ENCODE peak calls at places on chromosomes 6 and 20, in six cellular contexts. Z is stimulated activated CD4-positive, alpha-beta T cell treated with anti-CD3 and anti-CD28 coated beads, Interleukin-1b, Interleukin-23, amount 100 ng/mL, for 4 hours; F is transverse colon; S is tibial artery; A is small intestine; I is psoas muscle. C is an unnamed sample.
A peak's percentile ranks its signal among the peaks of the same experiment; 100 is the strongest.

GRCh38 chr20:45833030-45833882 is at the start of gene SNX21:
- DNase-seq in A (peak; percentile 67), S (peak; percentile 90), Z (no peak), F (peak; percentile 83), I (peak; percentile 94), C (no peak)

GRCh38 chr6:11921017-11921438 is 91.1 kb upstream of the HIVEP1 start:
- DNase-seq in Z (no peak), S (peak; percentile 72), I (peak; percentile 69), F (peak; percentile 53), A (peak; percentile 56), C (no peak)

GRCh38 chr6:140566706-140567330 is 1192.4 kb upstream of the CITED2 start:
- DNase-seq in A (peak; percentile 10), F (no peak), Z (no peak), I (no peak), S (no peak), C (no peak)

GRCh38 chr6:83613378-83613777 is 95.5 kb downstream of the SNAP91 start:
- DNase-seq in S (no peak), Z (no peak), A (no peak), I (no peak), F (no peak), C (no peak)

GRCh38 chr6:72675396-72675795 is 53.5 kb downstream of the KCNQ5 start:
- DNase-seq in S (no peak), Z (no peak), I (no peak), F (no peak), A (no peak), C (no peak)

GRCh38 chr6:106334646-106335448 is 9.3 kb upstream of the ATG5 start:
- DNase-seq in F (peak; percentile 48), Z (peak; percentile 25), A (peak; percentile 61), S (no peak), I (no peak), C (peak; percentile 33)

GRCh38 chr6:159104163-159104885 is 59.5 kb upstream of the TAGAP start:
- DNase-seq in Z (peak; percentile 73), A (peak; percentile 61), F (peak; percentile 76), I (peak; percentile 70), S (no peak), C (peak; percentile 75)

GRCh38 chr6:45478235-45478634 is 100.5 kb upstream of the SUPT3H start:
- DNase-seq in F (no peak), S (no peak), A (no peak), Z (no peak), I (no peak), C (no peak)

GRCh38 chr6:71619836-71620235 is 266.5 kb upstream of the RIMS1 start:
- DNase-seq in Z (no peak), A (no peak), S (no peak), F (no peak), I (no peak), C (no peak)

GRCh38 chr20:25308671-25309394 is 60.9 kb downstream of the PYGB start:
- DNase-seq in I (no peak), Z (no peak), A (peak; percentile 22), S (no peak), F (no peak), C (no peak)

GRCh38 chr6:111996159-111996558 is 57.7 kb upstream of the CCN6 start:
- DNase-seq in F (no peak), A (no peak), Z (no peak), S (no peak), I (no peak), C (no peak)

GRCh38 chr20:2865630-2866029 is 7.7 kb upstream of the PTPRA start:
- DNase-seq in Z (no peak), A (no peak), S (no peak), I (no peak), F (no peak), C (no peak)

GRCh38 chr6:119138906-119139541 is 60.6 kb upstream of the FAM184A start:
- DNase-seq in A (no peak), S (no peak), F (no peak), Z (no peak), I (no peak), C (no peak)

GRCh38 chr6:87181903-87182302 is 26.5 kb downstream of the ZNF292 start:
- DNase-seq in F (no peak), I (no peak), Z (no peak), S (no peak), A (no peak), C (no peak)

GRCh38 chr20:59753836-59754235 is 149.5 kb downstream of the PHACTR3 start:
- DNase-seq in S (no peak), Z (no peak), A (no peak), I (no peak), F (no peak), C (no peak)

GRCh38 chr20:39849664-39850063 is 839.4 kb downstream of the MAFB start:
- DNase-seq in F (peak; percentile 30), A (peak; percentile 12), I (peak; percentile 89), S (peak; percentile 85), Z (no peak), C (no peak)

GRCh38 chr6:111563581-111563980 is 42.1 kb downstream of the TRAF3IP2 start:
- DNase-seq in Z (no peak), S (no peak), I (no peak), A (no peak), F (no peak), C (no peak)

GRCh38 chr20:1163653-1164052 is 21.1 kb downstream of the TMEM74B start:
- DNase-seq in A (no peak), I (no peak), F (no peak), Z (no peak), S (no peak), C (no peak)

GRCh38 chr6:119310486-119311036 is 39.0 kb downstream of the MAN1A1 start:
- DNase-seq in A (no peak), F (no peak), S (no peak), Z (no peak), I (no peak), C (no peak)

GRCh38 chr6:2426561-2427340 is 181.3 kb upstream of the GMDS start:
- DNase-seq in Z (no peak), I (no peak), A (no peak), S (no peak), F (no peak), C (no peak)

GRCh38 chr6:166474721-166475565 is 92.2 kb upstream of the MPC1 start:
- DNase-seq in F (no peak), A (no peak), S (no peak), Z (no peak), I (no peak), C (no peak)

GRCh38 chr6:132817554-132818403 is 3.4 kb downstream of the RPS12 start:
- DNase-seq in F (no peak), I (no peak), S (no peak), A (no peak), Z (no peak), C (no peak)

GRCh38 chr6:142489722-142490610 is 188.2 kb downstream of the ADGRG6 start:
- DNase-seq in F (no peak), S (no peak), A (no peak), Z (no peak), I (no peak), C (no peak)

GRCh38 chr6:25103603-25104002 is 167.8 kb upstream of the RIPOR2 start:
- DNase-seq in F (no peak), S (no peak), A (no peak), I (no peak), Z (no peak), C (no peak)

GRCh38 chr6:35139470-35139869 is 1.7 kb downstream of the TCP11 start:
- DNase-seq in F (no peak), Z (no peak), I (no peak), A (peak; percentile 59), S (no peak), C (no peak)

GRCh38 chr6:38604700-38605099 is 35.0 kb downstream of the BTBD9 start:
- DNase-seq in S (no peak), A (no peak), F (no peak), I (no peak), Z (no peak), C (no peak)

GRCh38 chr6:42451595-42452170 is at the start of gene TRERF1:
- DNase-seq in S (peak; percentile 53), F (peak; percentile 64), A (peak; percentile 66), Z (peak; percentile 27), I (peak; percentile 68), C (peak; percentile 27)

GRCh38 chr6:161458199-161458598 is 184.3 kb upstream of the AGPAT4 start:
- DNase-seq in F (no peak), I (no peak), S (no peak), A (no peak), Z (no peak), C (no peak)

GRCh38 chr6:710601-711571 is 17.9 kb upstream of the EXOC2 start:
- DNase-seq in F (peak; percentile 60), S (peak; percentile 48), Z (peak; percentile 37), A (peak; percentile 65), I (peak; percentile 71), C (peak; percentile 30)

GRCh38 chr6:74366634-74367033 is 670.6 kb downstream of the CD109 start:
- DNase-seq in A (no peak), S (no peak), F (no peak), I (no peak), Z (no peak), C (no peak)

GRCh38 chr20:63751471-63752271 is 12.1 kb downstream of the SLC2A4RG start:
- DNase-seq in F (no peak), A (no peak), I (peak; percentile 40), Z (no peak), S (no peak), C (no peak)

GRCh38 chr20:50693001-50693400 is 1.7 kb upstream of the RIPOR3 start:
- DNase-seq in F (no peak), A (no peak), I (no peak), S (no peak), Z (no peak), C (no peak)

GRCh38 chr20:36919715-36920333 is 31.7 kb downstream of the SAMHD1 start:
- DNase-seq in Z (peak; percentile 25), A (peak; percentile 61), S (no peak), F (no peak), I (no peak), C (peak; percentile 48)

GRCh38 chr20:62727584-62728027 is 19.0 kb downstream of the NTSR1 start:
- DNase-seq in F (no peak), Z (no peak), A (no peak), S (no peak), I (peak; percentile 33), C (no peak)

GRCh38 chr6:158211273-158212055 is 43.3 kb downstream of the GTF2H5 start:
- DNase-seq in A (no peak), I (no peak), F (no peak), Z (no peak), S (no peak), C (no peak)

GRCh38 chr6:16747232-16748027 is 13.8 kb downstream of the ATXN1 start:
- DNase-seq in S (no peak), A (peak; percentile 73), F (no peak), I (no peak), Z (no peak), C (no peak)

GRCh38 chr6:156102129-156102528 is 646.5 kb upstream of the NOX3 start:
- DNase-seq in S (no peak), F (peak; percentile 10), Z (no peak), A (peak; percentile 21), I (no peak), C (no peak)

GRCh38 chr20:6576721-6577120 is 190.8 kb upstream of the BMP2 start:
- DNase-seq in Z (no peak), I (no peak), A (no peak), F (no peak), S (no peak), C (no peak)

GRCh38 chr6:137024172-137024990 is 20.4 kb downstream of the IL20RA start:
- DNase-seq in S (no peak), A (peak; percentile 32), F (no peak), Z (no peak), I (no peak), C (no peak)

C was measured in memory B cell.